ENCODE peak calls at places on chromosomes 4 and X, in four cellular contexts. One of them, this sample, is unnamed.

GRCh38 chr4:156803056-156803455 is 168.5 kb downstream of the PDGFC start:
- DNase-seq in right lobe of liver: no peak
- DNase-seq in psoas muscle: no peak
- DNase-seq in SK-N-SH: no peak
- DNase-seq in this sample: no peak

GRCh38 chr4:5884804-5885203 is 8.1 kb downstream of the CRMP1 start:
- DNase-seq in right lobe of liver: no peak
- DNase-seq in psoas muscle: no peak
- DNase-seq in SK-N-SH: no peak
- DNase-seq in this sample: no peak

GRCh38 chr4:136643416-136643815 is 888.9 kb downstream of the PCDH18 start:
- DNase-seq in right lobe of liver: no peak
- DNase-seq in psoas muscle: no peak
- DNase-seq in SK-N-SH: peak
- DNase-seq in this sample: no peak

GRCh38 chr4:182854466-182854865 is 62.7 kb downstream of the DCTD start:
- DNase-seq in right lobe of liver: no peak
- DNase-seq in psoas muscle: no peak
- DNase-seq in SK-N-SH: no peak
- DNase-seq in this sample: no peak

GRCh38 chrX:2572740-2573139 is 72.0 kb upstream of the DHRSX start:
- DNase-seq in right lobe of liver: no peak
- DNase-seq in psoas muscle: no peak
- DNase-seq in SK-N-SH: no peak
- DNase-seq in this sample: no peak

GRCh38 chr4:110155632-110156031 is 42.8 kb downstream of the ELOVL6 start:
- DNase-seq in right lobe of liver: no peak
- DNase-seq in psoas muscle: no peak
- DNase-seq in SK-N-SH: no peak
- DNase-seq in this sample: no peak

GRCh38 chr4:187893418-187893817 is 102.2 kb upstream of the ZFP42 start:
- DNase-seq in right lobe of liver: no peak
- DNase-seq in psoas muscle: no peak
- DNase-seq in SK-N-SH: no peak
- DNase-seq in this sample: no peak

GRCh38 chr4:36665985-36666384 is 384.6 kb downstream of the DTHD1 start:
- DNase-seq in right lobe of liver: no peak
- DNase-seq in psoas muscle: no peak
- DNase-seq in SK-N-SH: no peak
- DNase-seq in this sample: no peak

GRCh38 chr4:95547708-95548471 is 883 bp downstream of the UNC5C start:
- DNase-seq in right lobe of liver: no peak
- DNase-seq in psoas muscle: peak
- DNase-seq in SK-N-SH: no peak
- DNase-seq in this sample: no peak

GRCh38 chrX:51178352-51178751 is 154.3 kb upstream of the NUDT10 start:
- DNase-seq in right lobe of liver: no peak
- DNase-seq in psoas muscle: no peak
- DNase-seq in SK-N-SH: no peak
- DNase-seq in this sample: no peak

GRCh38 chr4:151957163-151957562 is 196.4 kb upstream of the GATB start:
- DNase-seq in right lobe of liver: no peak
- DNase-seq in psoas muscle: no peak
- DNase-seq in SK-N-SH: no peak
- DNase-seq in this sample: no peak

GRCh38 chrX:11944486-11944885 is 186.4 kb downstream of the MSL3 start:
- DNase-seq in right lobe of liver: no peak
- DNase-seq in psoas muscle: no peak
- DNase-seq in SK-N-SH: peak
- DNase-seq in this sample: no peak

GRCh38 chr4:122766353-122766705 is 33.8 kb downstream of the BBS12 start:
- DNase-seq in right lobe of liver: no peak
- DNase-seq in psoas muscle: no peak
- DNase-seq in SK-N-SH: no peak
- DNase-seq in this sample: no peak

GRCh38 chrX:53073115-53073581 is 9.0 kb upstream of the TSPYL2 start:
- DNase-seq in right lobe of liver: no peak
- DNase-seq in psoas muscle: no peak
- DNase-seq in SK-N-SH: no peak
- DNase-seq in this sample: no peak

GRCh38 chr4:99817310-99817885 is 771 bp downstream of the DAPP1 start:
- DNase-seq in right lobe of liver: no peak
- DNase-seq in psoas muscle: no peak
- DNase-seq in SK-N-SH: no peak
- DNase-seq in this sample: no peak

GRCh38 chrX:38347136-38347535 is 5.3 kb upstream of the OTC start:
- DNase-seq in right lobe of liver: no peak
- DNase-seq in psoas muscle: no peak
- DNase-seq in SK-N-SH: no peak
- DNase-seq in this sample: no peak

GRCh38 chr4:155047755-155048154 is 160.7 kb upstream of the NPY2R start:
- DNase-seq in right lobe of liver: no peak
- DNase-seq in psoas muscle: no peak
- DNase-seq in SK-N-SH: no peak
- DNase-seq in this sample: no peak

GRCh38 chr4:127012549-127012948 is 620.2 kb upstream of the INTU start:
- DNase-seq in right lobe of liver: no peak
- DNase-seq in psoas muscle: no peak
- DNase-seq in SK-N-SH: no peak
- DNase-seq in this sample: no peak

GRCh38 chrX:128464091-128464490 is 411.9 kb upstream of the ACTRT1 start:
- DNase-seq in right lobe of liver: no peak
- DNase-seq in psoas muscle: no peak
- DNase-seq in SK-N-SH: no peak
- DNase-seq in this sample: no peak

GRCh38 chr4:25111648-25112196 is 48.5 kb downstream of the SEPSECS start:
- DNase-seq in right lobe of liver: no peak
- DNase-seq in psoas muscle: no peak
- DNase-seq in SK-N-SH: no peak
- DNase-seq in this sample: no peak

GRCh38 chrX:96685205-96686099 is 810 bp downstream of the DIAPH2 start:
- DNase-seq in right lobe of liver: peak
- DNase-seq in psoas muscle: peak
- DNase-seq in SK-N-SH: peak
- DNase-seq in this sample: peak

GRCh38 chr4:53861856-53862610 is 202.4 kb downstream of the CHIC2 start:
- DNase-seq in right lobe of liver: no peak
- DNase-seq in psoas muscle: no peak
- DNase-seq in SK-N-SH: no peak
- DNase-seq in this sample: no peak

GRCh38 chr4:44674471-44674870 is 3.7 kb upstream of the GUF1 start:
- DNase-seq in right lobe of liver: no peak
- DNase-seq in psoas muscle: no peak
- DNase-seq in SK-N-SH: no peak
- DNase-seq in this sample: no peak

GRCh38 chr4:143185253-143186107 is 763 bp downstream of the USP38 start:
- DNase-seq in right lobe of liver: peak
- DNase-seq in psoas muscle: no peak
- DNase-seq in SK-N-SH: peak
- DNase-seq in this sample: no peak

GRCh38 chrX:55839480-55839879 is 121.9 kb downstream of the RRAGB start:
- DNase-seq in right lobe of liver: no peak
- DNase-seq in psoas muscle: no peak
- DNase-seq in SK-N-SH: no peak
- DNase-seq in this sample: no peak

GRCh38 chrX:10399152-10399741 is 221.1 kb downstream of the MID1 start:
- DNase-seq in right lobe of liver: no peak
- DNase-seq in psoas muscle: no peak
- DNase-seq in SK-N-SH: no peak
- DNase-seq in this sample: no peak

GRCh38 chr4:70133473-70133872 is 20.6 kb upstream of the PRR27 start:
- DNase-seq in right lobe of liver: no peak
- DNase-seq in psoas muscle: no peak
- DNase-seq in SK-N-SH: no peak
- DNase-seq in this sample: no peak

GRCh38 chrX:2461711-2462016 is 39.1 kb downstream of the DHRSX start:
- DNase-seq in right lobe of liver: no peak
- DNase-seq in psoas muscle: no peak
- DNase-seq in SK-N-SH: no peak
- DNase-seq in this sample: no peak

GRCh38 chrX:7139202-7140081 is 8.1 kb upstream of the STS start:
- DNase-seq in right lobe of liver: no peak
- DNase-seq in psoas muscle: no peak
- DNase-seq in SK-N-SH: no peak
- DNase-seq in this sample: no peak

GRCh38 chr4:89253935-89254334 is 53.7 kb downstream of the GPRIN3 start:
- DNase-seq in right lobe of liver: no peak
- DNase-seq in psoas muscle: no peak
- DNase-seq in SK-N-SH: no peak
- DNase-seq in this sample: no peak

GRCh38 chr4:89253306-89253705 is 54.3 kb downstream of the GPRIN3 start:
- DNase-seq in right lobe of liver: no peak
- DNase-seq in psoas muscle: no peak
- DNase-seq in SK-N-SH: no peak
- DNase-seq in this sample: no peak

GRCh38 chr4:89257376-89257775 is 50.2 kb downstream of the GPRIN3 start:
- DNase-seq in right lobe of liver: no peak
- DNase-seq in psoas muscle: no peak
- DNase-seq in SK-N-SH: no peak
- DNase-seq in this sample: no peak

GRCh38 chr4:89256203-89256800 is 51.3 kb downstream of the GPRIN3 start:
- DNase-seq in right lobe of liver: no peak
- DNase-seq in psoas muscle: no peak
- DNase-seq in SK-N-SH: no peak
- DNase-seq in this sample: no peak

DNA sequence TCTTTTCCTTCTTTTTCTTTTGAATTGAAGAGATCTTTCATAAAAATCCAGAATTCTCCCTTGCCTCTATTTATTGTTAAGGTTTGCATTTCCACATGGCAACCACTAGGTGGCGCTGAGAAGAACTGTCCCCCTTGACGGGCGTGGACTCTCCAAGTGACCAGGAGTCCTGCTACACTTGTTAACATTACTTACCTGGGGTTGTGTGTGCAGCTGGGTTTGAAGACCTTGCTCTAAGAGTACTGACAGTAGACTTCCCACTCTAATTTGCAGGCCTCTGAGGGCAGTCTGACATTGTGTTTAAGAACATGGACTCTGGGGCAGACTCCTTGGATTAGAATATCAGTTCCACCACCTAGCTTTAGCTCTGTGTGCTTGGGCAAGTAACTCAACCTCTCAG is 52.8 kb downstream of the GPRIN3 start:
- DNase-seq in right lobe of liver: peak
- DNase-seq in psoas muscle: no peak
- DNase-seq in SK-N-SH: peak
- DNase-seq in this sample: peak
- H3K4me3 ChIP-seq in right lobe of liver: no peak
- H3K4me3 ChIP-seq in psoas muscle: no peak
- H3K4me3 ChIP-seq in SK-N-SH: no peak
- H3K4me3 ChIP-seq in this sample: no peak

GRCh38 chrX:1108451-1109445 is 103.7 kb downstream of the CRLF2 start:
- DNase-seq in right lobe of liver: no peak
- DNase-seq in psoas muscle: no peak
- DNase-seq in SK-N-SH: no peak
- DNase-seq in this sample: no peak

GRCh38 chrX:1111543-1112300 is 100.7 kb downstream of the CRLF2 start:
- DNase-seq in right lobe of liver: no peak
- DNase-seq in psoas muscle: no peak
- DNase-seq in SK-N-SH: no peak
- DNase-seq in this sample: no peak

GRCh38 chrX:1109580-1110119 is 102.8 kb downstream of the CRLF2 start:
- DNase-seq in right lobe of liver: no peak
- DNase-seq in psoas muscle: no peak
- DNase-seq in SK-N-SH: no peak
- DNase-seq in this sample: no peak

GRCh38 chrX:1106478-1107210 is 105.8 kb downstream of the CRLF2 start:
- DNase-seq in right lobe of liver: no peak
- DNase-seq in psoas muscle: no peak
- DNase-seq in SK-N-SH: no peak
- DNase-seq in this sample: no peak

GRCh38 chrX:1112321-1112720 is 100.1 kb downstream of the CRLF2 start:
- DNase-seq in right lobe of liver: no peak
- DNase-seq in psoas muscle: no peak
- DNase-seq in SK-N-SH: no peak
- DNase-seq in this sample: no peak
- H3K4me3 ChIP-seq in right lobe of liver: no peak
- H3K4me3 ChIP-seq in psoas muscle: no peak
- H3K4me3 ChIP-seq in SK-N-SH: no peak
- H3K4me3 ChIP-seq in this sample: no peak

DNA sequence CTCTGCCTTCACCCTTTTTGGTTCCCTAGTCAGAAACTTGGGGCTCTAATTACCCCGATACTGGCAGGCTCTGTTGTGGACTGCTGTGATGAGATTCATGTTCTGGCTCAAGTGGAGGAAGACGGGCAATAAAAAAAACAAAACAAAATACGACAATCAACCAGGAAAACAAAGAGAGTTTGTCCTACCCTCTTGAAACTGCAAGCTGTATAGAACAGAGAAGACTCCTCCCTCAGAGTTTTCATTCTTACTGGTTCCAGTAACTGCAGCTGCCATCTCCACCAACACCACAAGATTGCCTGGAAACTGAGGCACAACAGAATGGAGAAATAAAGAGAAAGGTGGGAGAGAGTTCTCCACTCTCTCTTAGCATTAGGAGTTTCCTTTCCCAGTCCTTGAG is 11.1 kb upstream of the IL1RAPL1 start:
- DNase-seq in right lobe of liver: no peak
- DNase-seq in psoas muscle: no peak
- DNase-seq in SK-N-SH: no peak
- DNase-seq in this sample: no peak
- H3K4me3 ChIP-seq in right lobe of liver: no peak
- H3K4me3 ChIP-seq in psoas muscle: no peak
- H3K4me3 ChIP-seq in SK-N-SH: no peak
- H3K4me3 ChIP-seq in this sample: no peak

GRCh38 chrX:131901581-131901980 is 121.5 kb upstream of the STK26 start:
- DNase-seq in right lobe of liver: no peak
- DNase-seq in psoas muscle: no peak
- DNase-seq in SK-N-SH: no peak
- DNase-seq in this sample: no peak
- H3K4me3 ChIP-seq in right lobe of liver: no peak
- H3K4me3 ChIP-seq in psoas muscle: no peak
- H3K4me3 ChIP-seq in SK-N-SH: no peak
- H3K4me3 ChIP-seq in this sample: no peak

GRCh38 chr4:39030726-39031125 is 1.5 kb downstream of the TMEM156 start:
- DNase-seq in right lobe of liver: no peak
- DNase-seq in psoas muscle: no peak
- DNase-seq in SK-N-SH: no peak
- DNase-seq in this sample: no peak
- H3K4me3 ChIP-seq in right lobe of liver: no peak
- H3K4me3 ChIP-seq in psoas muscle: no peak
- H3K4me3 ChIP-seq in SK-N-SH: no peak
- H3K4me3 ChIP-seq in this sample: no peak